ENCODE peak calls at places on chromosomes 11 and 22, in six cellular contexts. F, I, A, H, G and E are unnamed samples.

GRCh38 chr11:129815596-129816461 is at the start of gene TMEM45B:
- DNase-seq in H (peak; percentile 76), G (peak; percentile 57), A (peak; percentile 70), F (no peak), I (no peak), E (peak; percentile 52)

GRCh38 chr11:100857236-100858005 is 170.3 kb downstream of the ARHGAP42 start:
- DNase-seq in G (no peak), A (no peak), H (no peak), I (no peak), F (peak; percentile 24), E (no peak)

GRCh38 chr11:26037716-26038115 is 294.2 kb upstream of the ANO3 start:
- DNase-seq in G (no peak), A (no peak), I (no peak), H (no peak), F (no peak), E (no peak)

GRCh38 chr11:112049777-112050176 is 24.0 kb downstream of the PIH1D2 start:
- DNase-seq in I (no peak), A (no peak), F (no peak), G (no peak), H (no peak), E (no peak)

GRCh38 chr11:69169479-69169878 is 13.7 kb downstream of the SMIM38 start:
- DNase-seq in G (no peak), A (peak; percentile 6), F (no peak), H (no peak), I (no peak), E (no peak)

GRCh38 chr11:9490376-9490775 is 29.6 kb downstream of the ZNF143 start:
- DNase-seq in I (no peak), H (no peak), F (no peak), A (no peak), G (no peak), E (no peak)

GRCh38 chr11:19307498-19307897 is 66.8 kb upstream of the E2F8 start:
- DNase-seq in G (no peak), A (no peak), I (no peak), F (no peak), H (no peak), E (no peak)

GRCh38 chr11:26974068-26974790 is 19.7 kb upstream of the FIBIN start:
- DNase-seq in G (no peak), H (no peak), A (no peak), I (no peak), F (peak; percentile 69), E (no peak)

GRCh38 chr11:66936326-66936725 is 21.9 kb downstream of the PC start:
- DNase-seq in H (no peak), I (no peak), A (no peak), F (peak; percentile 97), G (no peak), E (no peak)

GRCh38 chr11:128532571-128533091 is 54.7 kb downstream of the ETS1 start:
- DNase-seq in H (no peak), A (no peak), I (no peak), F (no peak), G (no peak), E (no peak)

GRCh38 chr11:15991174-15991655 is 365.1 kb downstream of the SOX6 start:
- DNase-seq in H (no peak), F (no peak), I (no peak), G (no peak), A (no peak), E (no peak)

GRCh38 chr11:7486731-7487130 is 1.4 kb downstream of the OLFML1 start:
- DNase-seq in A (no peak), F (no peak), H (no peak), I (no peak), G (no peak), E (no peak)

GRCh38 chr11:40306938-40307548 is 1152.4 kb downstream of the LRRC4C start:
- DNase-seq in H (no peak), I (no peak), G (no peak), F (peak; percentile 63), A (no peak), E (no peak)

GRCh38 chr22:40540265-40540664 is 96.3 kb downstream of the MRTFA start:
- DNase-seq in A (no peak), F (no peak), G (no peak), I (no peak), H (no peak), E (no peak)

GRCh38 chr11:102762414-102762813 is 18.0 kb downstream of the MMP10 start:
- DNase-seq in A (no peak), H (no peak), I (no peak), F (peak; percentile 62), G (no peak), E (no peak)

GRCh38 chr11:46298699-46299424 is 21.4 kb downstream of the CREB3L1 start:
- DNase-seq in F (peak; percentile 93), A (no peak), I (no peak), H (no peak), G (no peak), E (no peak)

GRCh38 chr11:85752890-85753581 is 57.9 kb downstream of the SYTL2 start:
- DNase-seq in I (no peak), A (no peak), F (no peak), G (no peak), H (no peak), E (no peak)

GRCh38 chr11:315516-315994 is 1.7 kb downstream of the IFITM1 start:
- DNase-seq in H (no peak), G (no peak), F (no peak), I (peak; percentile 18), A (no peak), E (no peak)

GRCh38 chr11:125062931-125063428 is at the start of gene SLC37A2:
- DNase-seq in F (peak; percentile 54), I (peak; percentile 70), G (peak; percentile 74), H (peak; percentile 84), A (peak; percentile 87), E (peak; percentile 68)

GRCh38 chr11:14288189-14288935 is 70.6 kb downstream of the RRAS2 start:
- DNase-seq in F (peak; percentile 89), I (no peak), G (no peak), H (no peak), A (no peak), E (no peak)

GRCh38 chr22:22783505-22783904 is 104.1 kb upstream of the IGLL5 start:
- DNase-seq in G (no peak), A (no peak), F (no peak), I (no peak), H (no peak), E (no peak)

GRCh38 chr11:30316237-30316636 is 6.7 kb upstream of the ARL14EP start:
- DNase-seq in A (no peak), G (no peak), H (no peak), I (no peak), F (no peak), E (no peak)

GRCh38 chr11:32088117-32088941 is 2.5 kb upstream of the RCN1 start:
- DNase-seq in A (peak; percentile 64), F (peak; percentile 91), H (no peak), I (peak; percentile 40), G (peak; percentile 76), E (peak; percentile 43)

GRCh38 chr22:36741204-36741793 is 34.6 kb downstream of the IFT27 start:
- DNase-seq in A (no peak), F (no peak), H (no peak), I (no peak), G (no peak), E (no peak)

GRCh38 chr11:6799402-6799801 is at the start of gene OR6A2:
- DNase-seq in G (no peak), F (peak; percentile 47), A (no peak), I (no peak), H (no peak), E (no peak)

GRCh38 chr11:46378811-46379482 is 2.5 kb upstream of the MDK start:
- DNase-seq in F (no peak), A (no peak), I (no peak), H (no peak), G (no peak), E (no peak)

GRCh38 chr11:20035701-20036601 is 124.3 kb downstream of the DBX1 start:
- DNase-seq in H (no peak), I (no peak), F (peak; percentile 99), A (peak; percentile 91), G (peak; percentile 46), E (no peak)

GRCh38 chr11:126963603-126964353 is 36.8 kb downstream of the KIRREL3 start:
- DNase-seq in F (peak; percentile 43), G (no peak), I (no peak), H (no peak), A (no peak), E (no peak)

GRCh38 chr22:50115693-50116092 is 25.9 kb downstream of the MOV10L1 start:
- DNase-seq in H (no peak), I (no peak), A (no peak), F (peak; percentile 35), G (peak; percentile 14), E (no peak)

GRCh38 chr22:25069758-25070461 is 117.4 kb downstream of the KIAA1671 start:
- DNase-seq in H (no peak), G (no peak), F (no peak), A (no peak), I (no peak), E (no peak)

GRCh38 chr11:14435717-14436116 is 63.9 kb downstream of the COPB1 start:
- DNase-seq in A (no peak), H (no peak), I (no peak), G (no peak), F (no peak), E (no peak)

DNA sequence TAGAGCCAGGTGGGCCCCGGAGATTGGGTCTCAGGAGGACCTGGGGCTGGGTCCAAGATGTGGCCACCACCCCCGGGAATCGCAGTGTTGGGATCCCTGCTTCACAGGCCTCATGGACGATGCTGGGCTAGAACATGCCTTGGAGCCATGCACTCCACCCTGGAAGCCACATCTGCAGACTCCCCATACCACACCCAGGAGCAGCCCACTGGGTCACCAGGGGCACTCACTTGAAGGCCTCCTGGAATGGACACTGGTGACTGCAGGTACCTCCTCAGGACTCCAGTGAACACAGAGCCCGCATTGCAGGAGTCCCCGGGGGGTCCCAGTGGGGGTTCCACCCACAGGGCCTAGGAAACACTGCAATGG is 25.0 kb downstream of the RTN4R start:
- DNase-seq in G (no peak), A (no peak), H (no peak), I (no peak), F (no peak), E (no peak)
- H3K4me1 ChIP-seq in G (no peaks in the 10 kb centered on the region), A (peaks cover 77% of the 10 kb centered on the region), H (peaks cover 48% of the 10 kb centered on the region), I (peaks cover 64% of the 10 kb centered on the region), F (peaks cover 5% of the 10 kb centered on the region), E (peaks cover 8% of the 10 kb centered on the region)

GRCh38 chr22:47837703-47838102 is 1075.3 kb downstream of the TBC1D22A start:
- DNase-seq in A (no peak), I (no peak), H (no peak), F (no peak), G (peak; percentile 20), E (no peak)
- TF ChIP-seq CTCF in A (peak; percentile 30), I (peak; percentile 16), H (no peak), F (peak; percentile 23), G (peak; percentile 76), E (no peak)

DNA sequence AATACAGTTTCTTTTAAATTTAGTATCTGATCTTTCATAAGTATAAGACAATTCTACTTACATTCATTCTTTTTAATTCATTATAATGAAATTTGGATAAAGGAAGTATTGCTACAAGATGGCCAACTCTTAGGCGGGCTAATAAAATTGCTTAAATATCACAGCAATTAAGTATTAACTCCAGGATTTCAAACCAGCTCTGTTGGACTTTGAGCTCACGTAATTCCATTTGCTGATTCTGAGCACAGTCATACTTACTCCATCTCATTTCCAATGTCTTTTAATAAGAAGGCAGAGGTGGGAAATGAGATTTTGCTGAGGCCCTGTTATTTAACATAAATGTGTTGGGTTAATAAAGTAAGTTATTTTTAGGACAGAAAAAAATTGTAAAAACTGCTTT is 748.1 kb downstream of the KCNA4 start:
- DNase-seq in F (no peak), G (no peak), A (no peak), I (no peak), H (no peak), E (no peak)
- H3K4me3 ChIP-seq in F (no peak overlapping the region), G (no peak overlapping the region), A (no peak overlapping the region), I (no peak overlapping the region), H (no peak overlapping the region), E (no peak overlapping the region)

GRCh38 chr22:45263790-45264269 is 20.9 kb upstream of the UPK3A start:
- DNase-seq in A (peak; percentile 87), F (peak; percentile 84), G (peak; percentile 71), I (peak; percentile 72), H (peak; percentile 77), E (peak; percentile 71)
- H3K4me1 ChIP-seq in A (no peaks in the 10 kb centered on the region), F (peaks cover 2% of the 10 kb centered on the region), G (peaks cover 9% of the 10 kb centered on the region), I (peaks cover 19% of the 10 kb centered on the region), H (peaks cover 26% of the 10 kb centered on the region), E (no peaks in the 10 kb centered on the region)